ENCODE peak calls at places on chromosomes 6 and 20, in six cellular contexts. D is WTC11, A is HCT116, C is H1, M is HepG2, E is GM12878. Z is an unnamed sample.

GRCh38 chr20:33431797-33432381 is 11.7 kb downstream of the SNTA1 start:
- DNase-seq in M (peak), E (no peak), A (no peak), D (no peak), C (no peak), Z (no peak)

GRCh38 chr20:35370751-35371150 is 41.0 kb downstream of the UQCC1 start:
- DNase-seq in D (no peak), E (no peak), C (no peak), M (no peak), A (no peak), Z (no peak)

GRCh38 chr6:15256538-15257222 is 10.8 kb downstream of the JARID2 start:
- DNase-seq in E (no peak), M (no peak), C (no peak), A (no peak), D (no peak), Z (no peak)

GRCh38 chr20:51750037-51750769 is 18.0 kb downstream of the ATP9A start:
- DNase-seq in M (peak), A (peak), E (no peak), D (no peak), C (no peak), Z (no peak)

GRCh38 chr6:24981385-24981758 is 45.6 kb upstream of the RIPOR2 start:
- DNase-seq in D (peak), C (peak), M (no peak), A (no peak), E (no peak), Z (no peak)

GRCh38 chr6:10412948-10413849 is 1.7 kb downstream of the TFAP2A start:
- DNase-seq in C (peak), A (no peak), M (no peak), E (no peak), D (peak), Z (no peak)

GRCh38 chr6:137931849-137932465 is 64.9 kb downstream of the TNFAIP3 start:
- DNase-seq in A (no peak), C (no peak), E (no peak), D (no peak), M (no peak), Z (no peak)

GRCh38 chr20:57662313-57663240 is 42.4 kb upstream of the ZBP1 start:
- DNase-seq in A (no peak), M (no peak), C (peak), E (no peak), D (peak), Z (no peak)

GRCh38 chr6:163296835-163297519 is 117.5 kb upstream of the QKI start:
- DNase-seq in C (no peak), M (no peak), D (no peak), E (no peak), A (no peak), Z (no peak)

GRCh38 chr20:58760881-58761280 is 68.3 kb downstream of the NPEPL1 start:
- DNase-seq in D (no peak), A (no peak), E (no peak), M (no peak), C (no peak), Z (no peak)
- TF ChIP-seq ATF3 in D (no peak), A (no peak), E (no peak), M (no peak), C (no peak), Z (no peak)

DNA sequence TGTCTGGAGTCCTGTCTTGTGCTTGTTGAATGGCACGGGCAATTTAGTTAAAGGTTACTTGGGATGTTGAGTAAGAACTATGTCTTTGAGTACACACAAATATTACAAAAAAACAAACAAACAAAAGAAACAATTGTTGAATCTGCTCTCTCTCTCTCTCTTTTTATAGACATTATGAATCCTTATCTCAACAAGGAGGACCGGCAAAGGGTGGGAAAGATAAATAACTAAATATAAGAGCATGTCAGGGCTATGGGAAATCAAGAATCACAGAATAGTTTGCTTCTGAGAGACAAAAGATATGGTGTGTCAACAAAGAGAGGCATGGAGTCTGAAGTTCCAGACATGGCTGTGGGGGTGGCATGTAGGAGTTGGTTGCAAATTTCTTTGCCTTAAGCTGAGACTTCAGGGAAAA is 608.6 kb downstream of the UTRN start:
- DNase-seq in A (no peak), M (peak), E (no peak), D (no peak), C (no peak), Z (no peak)
- TF ChIP-seq ATF3 in A (no peak), M (no peak), E (no peak), D (no peak), C (no peak), Z (no peak)

DNA sequence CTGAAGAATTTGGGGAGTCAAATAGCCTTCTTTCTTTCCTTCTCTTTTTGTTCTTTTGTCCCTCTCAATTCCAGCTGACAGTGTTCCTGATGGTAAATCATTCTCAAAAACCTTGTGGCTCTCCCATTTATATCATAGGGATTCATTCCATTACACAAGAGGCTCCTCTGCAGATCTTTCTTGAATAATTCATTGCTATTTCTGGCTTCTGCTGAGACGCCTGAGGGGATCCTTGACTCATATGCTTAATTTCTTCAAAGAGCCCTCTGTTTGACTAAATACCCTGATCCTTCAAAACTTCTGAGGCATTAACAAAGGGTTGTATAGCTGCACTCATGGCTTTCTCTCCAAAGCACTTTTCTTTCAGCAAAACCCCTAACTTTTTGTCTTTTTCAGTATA is 289.3 kb downstream of the FARS2 start:
- DNase-seq in D (no peak), C (no peak), M (no peak), E (no peak), A (no peak), Z (no peak)
- TF ChIP-seq ATF3 in D (no peak), C (no peak), M (no peak), E (no peak), A (no peak), Z (no peak)

GRCh38 chr6:40937491-40937890 is 101.5 kb downstream of the UNC5CL start:
- DNase-seq in C (no peak), E (no peak), A (no peak), M (no peak), D (no peak), Z (no peak)
- TF ChIP-seq ATF3 in C (no peak), E (no peak), A (no peak), M (no peak), D (no peak), Z (no peak)

GRCh38 chr6:40779399-40779798 is 192.2 kb upstream of the LRFN2 start:
- DNase-seq in D (no peak), E (no peak), M (no peak), C (no peak), A (peak), Z (no peak)

GRCh38 chr6:40778186-40778585 is 191.0 kb upstream of the LRFN2 start:
- DNase-seq in D (no peak), M (no peak), E (no peak), C (no peak), A (peak), Z (no peak)

GRCh38 chr6:40778918-40779317 is 191.8 kb upstream of the LRFN2 start:
- DNase-seq in C (no peak), E (no peak), D (no peak), M (no peak), A (no peak), Z (no peak)

GRCh38 chr6:40782355-40782754 is 195.2 kb upstream of the LRFN2 start:
- DNase-seq in A (no peak), M (no peak), D (no peak), C (no peak), E (no peak), Z (no peak)

DNA sequence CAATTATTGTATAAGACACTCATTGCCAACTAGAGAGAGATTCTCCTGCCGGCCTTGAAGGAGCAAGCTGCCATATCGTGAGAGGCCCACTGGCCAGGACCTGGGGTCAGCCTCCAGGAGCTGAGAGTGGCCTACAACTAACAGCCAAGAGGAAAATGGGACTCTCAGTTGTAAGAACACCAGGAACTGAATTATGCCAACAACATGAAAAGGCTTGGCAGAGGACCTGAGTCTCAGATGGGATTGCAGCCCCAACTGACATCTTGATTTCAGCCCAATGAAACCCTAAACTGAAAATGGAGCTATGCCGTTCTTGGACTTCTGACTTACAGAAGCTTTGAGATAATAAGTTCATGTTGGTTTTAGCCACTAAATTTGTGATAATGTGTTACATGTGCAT is 193.5 kb upstream of the LRFN2 start:
- DNase-seq in D (no peak), E (no peak), M (no peak), A (no peak), C (no peak), Z (no peak)
- TF ChIP-seq ATF3 in D (no peak), E (no peak), M (no peak), A (no peak), C (no peak), Z (no peak)